ENCODE peak calls at places on chromosomes 6 and 20, in five cellular contexts. T is right lobe of liver, X is AG04450, D is Peyer's patch, R is dorsolateral prefrontal cortex. W is an unnamed sample.
A peak's percentile ranks its signal among the peaks of the same experiment; 100 is the strongest.

GRCh38 chr6:170489836-170490235 is 63.3 kb downstream of the PSMB1 start:
- DNase-seq in R (no peak), T (no peak), D (no peak), X (no peak), W (no peak)

GRCh38 chr6:53236241-53236640 is 87.6 kb upstream of the GCM1 start:
- DNase-seq in R (no peak), X (no peak), D (no peak), T (no peak), W (no peak)

GRCh38 chr6:88359530-88360202 is 193.5 kb upstream of the CNR1 start:
- DNase-seq in R (no peak), D (no peak), X (no peak), T (no peak), W (no peak)

GRCh38 chr6:15522856-15523529 is 139.8 kb downstream of the DTNBP1 start:
- DNase-seq in X (no peak), T (no peak), R (no peak), D (no peak), W (no peak)

GRCh38 chr6:3427740-3428085 is 29.1 kb downstream of the SLC22A23 start:
- DNase-seq in X (no peak), R (no peak), D (no peak), T (peak; percentile 78), W (no peak)

GRCh38 chr6:156883497-156884252 is 106.5 kb downstream of the ARID1B start:
- DNase-seq in R (no peak), X (no peak), D (peak; percentile 63), T (no peak), W (no peak)

GRCh38 chr6:163226836-163227485 is 187.6 kb upstream of the QKI start:
- DNase-seq in D (no peak), T (no peak), R (no peak), X (no peak), W (no peak)

GRCh38 chr6:128131566-128131965 is 230.7 kb upstream of the THEMIS start:
- DNase-seq in X (no peak), D (no peak), R (no peak), T (no peak), W (no peak)

GRCh38 chr6:19873031-19873430 is 35.9 kb downstream of the ID4 start:
- DNase-seq in T (no peak), X (no peak), R (no peak), D (no peak), W (no peak)

GRCh38 chr6:87152528-87152950 is 2.8 kb upstream of the ZNF292 start:
- DNase-seq in D (no peak), X (no peak), R (no peak), T (no peak), W (no peak)

GRCh38 chr6:7529141-7529540 is 12.3 kb upstream of the DSP start:
- DNase-seq in R (no peak), X (no peak), D (no peak), T (no peak), W (no peak)

GRCh38 chr6:2725364-2725988 is 25.2 kb downstream of the MYLK4 start:
- DNase-seq in X (no peak), R (no peak), T (no peak), D (no peak), W (no peak)

GRCh38 chr6:38154731-38155130 is 335.2 kb downstream of the ZFAND3 start:
- DNase-seq in D (no peak), T (no peak), R (no peak), X (no peak), W (no peak)

GRCh38 chr6:55250400-55250799 is 76.1 kb downstream of the HCRTR2 start:
- DNase-seq in X (no peak), D (no peak), T (no peak), R (no peak), W (no peak)

GRCh38 chr6:63307581-63308246 is 12.1 kb downstream of the LGSN start:
- DNase-seq in X (peak; percentile 23), R (no peak), T (no peak), D (no peak), W (no peak)

DNA sequence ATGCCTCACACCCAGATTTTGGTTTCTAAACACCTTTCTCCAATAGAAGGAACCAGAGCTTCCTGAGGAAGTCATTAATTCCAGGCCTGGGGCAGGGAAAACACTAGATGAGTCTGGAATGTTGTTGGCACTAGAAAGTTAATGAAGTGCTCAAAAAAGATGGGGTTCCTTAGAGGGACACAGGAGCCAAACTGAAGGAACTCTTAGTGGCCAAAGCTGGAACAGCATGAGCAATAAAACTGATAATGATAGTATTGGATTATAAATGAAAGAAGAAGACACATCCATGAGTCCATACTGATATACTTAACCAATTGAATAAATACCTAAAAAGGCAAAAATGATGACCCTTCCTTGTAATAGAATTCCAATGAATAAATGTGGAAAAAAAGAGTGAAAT is 4.4 kb downstream of the IL20RA start:
- DNase-seq in T (no peak), R (no peak), D (no peak), X (no peak), W (no peak)
- TF ChIP-seq CTCF in T (peak; percentile 10), R (no peak), D (peak; percentile 13), X (no peak), W (no peak)

GRCh38 chr20:43190332-43190953 is 737 bp upstream of the PTPRT start:
- DNase-seq in D (no peak), T (no peak), X (no peak), R (peak; percentile 11), W (no peak)

GRCh38 chr20:43194187-43194586 is 4.5 kb upstream of the PTPRT start:
- DNase-seq in D (no peak), T (no peak), R (no peak), X (no peak), W (no peak)

GRCh38 chr20:43193443-43193842 is 3.7 kb upstream of the PTPRT start:
- DNase-seq in R (no peak), D (no peak), X (no peak), T (no peak), W (no peak)

GRCh38 chr20:43191143-43191542 is 1.4 kb upstream of the PTPRT start:
- DNase-seq in X (no peak), R (no peak), D (no peak), T (no peak), W (no peak)

DNA sequence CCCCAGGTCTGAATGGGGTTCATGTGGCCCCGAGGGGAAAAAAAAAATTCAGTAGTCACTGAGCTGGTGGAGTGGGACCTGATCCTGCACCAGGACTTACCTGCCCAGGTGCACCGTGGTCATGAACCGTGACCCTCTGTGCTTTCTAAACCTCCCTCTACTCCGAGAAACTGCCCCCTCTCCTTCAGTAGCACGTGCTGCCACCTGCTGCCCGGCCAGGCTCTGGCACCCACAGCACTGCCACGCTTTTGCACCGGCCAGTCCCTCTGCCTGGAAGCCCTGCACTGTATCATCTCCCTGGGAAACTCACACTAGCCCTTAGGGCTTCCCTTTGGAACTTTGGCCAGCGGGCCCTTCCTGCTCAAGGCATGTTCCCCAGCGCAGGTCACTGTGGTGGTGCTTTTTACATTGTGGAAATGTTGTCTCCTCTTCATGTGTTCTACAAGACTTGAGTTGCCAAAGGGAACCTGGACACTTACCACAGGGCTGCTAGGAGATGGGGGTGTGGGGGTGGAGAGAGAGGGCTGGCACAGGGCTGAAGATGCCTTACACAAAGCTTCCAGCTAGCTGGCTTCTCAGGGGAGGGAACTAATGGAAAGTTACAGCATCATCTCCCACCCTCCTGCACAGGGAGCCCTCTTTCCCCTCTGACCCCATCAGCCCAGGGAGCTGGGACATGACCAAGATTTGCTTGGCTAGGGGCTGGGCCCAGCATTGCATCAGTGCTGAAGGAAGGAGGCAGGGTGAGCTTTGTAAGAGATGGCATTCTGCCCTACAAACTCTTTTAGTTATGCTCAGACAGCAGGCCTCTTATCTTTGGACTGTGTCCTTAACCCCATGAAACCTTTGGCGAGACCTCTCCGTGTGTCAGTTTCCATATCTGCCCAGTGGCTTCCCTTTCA is 2.5 kb upstream of the PTPRT start:
- DNase-seq in X (no peak), D (no peak), T (peak; percentile 59), R (peak; percentile 43), W (no peak)
- TF ChIP-seq CTCF in X (peak; percentile 39), D (no peak), T (peak; percentile 39), R (peak; percentile 61), W (no peak)

GRCh38 chr20:57290178-57290484 is 23.7 kb upstream of the BMP7 start:
- DNase-seq in D (no peak), R (no peak), X (no peak), T (no peak), W (no peak)

GRCh38 chr20:57289401-57290177 is 23.1 kb upstream of the BMP7 start:
- DNase-seq in X (no peak), R (no peak), D (no peak), T (no peak), W (no peak)

GRCh38 chr20:57292611-57293010 is 26.2 kb upstream of the BMP7 start:
- DNase-seq in D (no peak), R (no peak), T (no peak), X (no peak), W (no peak)

GRCh38 chr20:57291694-57292093 is 25.3 kb upstream of the BMP7 start:
- DNase-seq in D (no peak), T (no peak), R (no peak), X (no peak), W (no peak)

DNA sequence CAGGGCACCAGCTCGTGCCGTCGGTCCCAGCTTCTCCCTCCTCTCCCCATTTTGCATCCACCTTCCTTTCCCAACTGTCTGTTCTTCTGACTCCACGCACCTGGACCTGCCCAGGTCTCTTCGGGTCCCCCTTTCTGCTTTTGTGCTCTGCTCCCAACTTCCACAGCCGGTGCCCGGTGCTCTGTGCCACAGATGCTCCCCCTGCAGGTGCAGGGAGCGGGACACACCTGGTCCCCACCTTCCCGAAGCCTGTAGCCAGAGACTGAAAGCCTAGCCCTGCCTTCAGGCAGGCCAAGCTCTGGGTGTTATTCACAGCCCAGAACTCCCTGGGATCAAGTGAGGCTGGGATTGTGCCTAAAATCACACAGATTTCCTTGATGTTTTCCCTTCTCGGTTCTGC is 24.6 kb upstream of the BMP7 start:
- DNase-seq in T (no peak), D (no peak), R (no peak), X (no peak), W (no peak)
- TF ChIP-seq CTCF in T (no peak), D (no peak), R (no peak), X (no peak), W (no peak)

GRCh38 chr6:43093361-43094289 is 17.5 kb downstream of the PTK7 start:
- DNase-seq in T (no peak), R (no peak), X (no peak), D (no peak), W (no peak)

GRCh38 chr6:43096451-43097097 is 20.5 kb downstream of the PTK7 start:
- DNase-seq in T (no peak), D (no peak), R (no peak), X (no peak), W (no peak)

GRCh38 chr6:43097502-43097901 is 21.4 kb downstream of the PTK7 start:
- DNase-seq in X (no peak), R (no peak), D (no peak), T (no peak), W (no peak)

GRCh38 chr6:43095939-43096338 is 19.8 kb downstream of the PTK7 start:
- DNase-seq in R (no peak), T (no peak), X (no peak), D (no peak), W (no peak)

DNA sequence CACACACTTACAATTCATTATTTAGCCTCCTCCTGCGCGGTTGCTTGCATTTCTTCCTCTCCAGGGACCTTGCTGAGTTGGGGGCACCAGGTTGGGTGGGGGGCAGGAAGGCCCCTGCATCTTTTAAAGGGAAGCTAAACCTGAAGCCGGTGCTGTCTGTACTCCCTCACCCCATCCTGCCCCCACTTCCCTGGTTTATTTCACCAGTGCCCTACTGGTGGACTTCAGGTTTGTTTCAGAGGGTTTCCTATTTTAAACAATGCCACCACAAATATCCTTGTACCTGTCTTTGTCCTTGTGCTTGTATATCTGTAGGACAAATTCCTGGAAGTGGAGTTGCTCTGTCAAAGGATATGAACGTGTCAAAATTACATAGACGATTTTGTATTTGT is 21.0 kb downstream of the PTK7 start:
- DNase-seq in R (no peak), D (no peak), T (no peak), X (no peak), W (no peak)
- TF ChIP-seq CTCF in R (no peak), D (no peak), T (no peak), X (peak; percentile 12), W (no peak)

W was measured in CD4-positive, alpha-beta T cell.